ENCODE peak calls at places on chromosome 2, in four cellular contexts. I is mesendoderm, V is astrocyte, K is IMR-90. G is an unnamed sample.

GRCh38 chr2:9740382-9741040 is 102.8 kb upstream of the TAF1B start:
- DNase-seq in I (no peak), V (no peak), K (no peak), G (no peak)

GRCh38 chr2:187915810-187916209 is 361.6 kb upstream of the TFPI start:
- DNase-seq in I (no peak), V (no peak), K (no peak), G (no peak)

GRCh38 chr2:102391530-102391929 is 31.4 kb upstream of the IL18RAP start:
- DNase-seq in I (no peak), V (no peak), K (no peak), G (no peak)

GRCh38 chr2:215899111-215900074 is 114.0 kb downstream of the MREG start:
- DNase-seq in I (no peak), V (peak), K (peak), G (peak)

GRCh38 chr2:102801098-102801718 is 39.4 kb downstream of the TMEM182 start:
- DNase-seq in I (peak), V (peak), K (peak), G (peak)

GRCh38 chr2:21415234-21415633 is 291.5 kb downstream of the TDRD15 start:
- DNase-seq in I (peak), V (no peak), K (no peak), G (no peak)

GRCh38 chr2:41934323-41935003 is 113.4 kb upstream of the PKDCC start:
- DNase-seq in I (no peak), V (peak), K (peak), G (no peak)

GRCh38 chr2:109609352-109610024 is 4.3 kb downstream of the SEPTIN10 start:
- DNase-seq in I (peak), V (peak), K (peak), G (peak)

GRCh38 chr2:65232636-65233035 is 5.0 kb downstream of the ACTR2 start:
- DNase-seq in I (no peak), V (peak), K (peak), G (peak)

GRCh38 chr2:235274010-235274409 is 219.8 kb upstream of the AGAP1 start:
- DNase-seq in I (no peak), V (no peak), K (no peak), G (no peak)

GRCh38 chr2:239368321-239368720 is 32.5 kb downstream of the HDAC4 start:
- DNase-seq in I (no peak), V (no peak), K (no peak), G (no peak)
- H3K9ac ChIP-seq in I (no peak), V (no peak), K (no peak), G (no peak)

GRCh38 chr2:229269146-229269545 is 1.9 kb downstream of the PID1 start:
- DNase-seq in I (no peak), V (no peak), K (no peak), G (no peak)
- H3K4me3 ChIP-seq in I (no peak), V (no peak), K (no peak), G (peak)

DNA sequence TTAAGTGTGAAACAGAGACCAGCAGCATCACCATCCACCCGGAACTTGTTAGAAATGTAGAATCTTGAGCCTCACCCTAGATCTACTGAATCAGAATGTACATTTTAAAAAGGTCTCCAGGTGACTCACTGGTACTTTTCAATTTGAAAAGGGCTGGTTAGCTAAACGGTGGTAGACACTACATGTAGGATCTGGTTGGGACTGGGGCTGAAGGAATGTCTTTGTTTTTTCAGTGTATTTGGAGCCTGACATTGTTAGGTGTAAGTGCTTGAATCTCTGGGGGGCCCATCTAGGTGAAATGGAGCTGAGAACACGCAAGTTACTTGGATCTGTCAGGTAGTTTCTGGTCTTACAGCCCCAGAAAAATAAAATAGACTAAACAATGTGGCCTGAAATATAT is 44.0 kb upstream of the XPO1 start:
- DNase-seq in I (peak), V (no peak), K (no peak), G (no peak)
- H3K9ac ChIP-seq in I (no peak), V (no peak), K (no peak), G (no peak)

GRCh38 chr2:179857236-179857635 is 4.2 kb downstream of the ZNF385B start:
- DNase-seq in I (no peak), V (no peak), K (no peak), G (no peak)
- H3K4me3 ChIP-seq in I (no peak), V (no peak), K (no peak), G (no peak)

GRCh38 chr2:86809481-86810121 is 18.9 kb upstream of the CD8A start:
- DNase-seq in I (no peak), V (no peak), K (no peak), G (no peak)

GRCh38 chr2:86807121-86807461 is 16.4 kb upstream of the CD8A start:
- DNase-seq in I (no peak), V (no peak), K (no peak), G (no peak)

GRCh38 chr2:86808315-86809161 is 17.8 kb upstream of the CD8A start:
- DNase-seq in I (peak), V (peak), K (peak), G (peak)

GRCh38 chr2:86806059-86806857 is 15.5 kb upstream of the CD8A start:
- DNase-seq in I (no peak), V (no peak), K (no peak), G (no peak)

DNA sequence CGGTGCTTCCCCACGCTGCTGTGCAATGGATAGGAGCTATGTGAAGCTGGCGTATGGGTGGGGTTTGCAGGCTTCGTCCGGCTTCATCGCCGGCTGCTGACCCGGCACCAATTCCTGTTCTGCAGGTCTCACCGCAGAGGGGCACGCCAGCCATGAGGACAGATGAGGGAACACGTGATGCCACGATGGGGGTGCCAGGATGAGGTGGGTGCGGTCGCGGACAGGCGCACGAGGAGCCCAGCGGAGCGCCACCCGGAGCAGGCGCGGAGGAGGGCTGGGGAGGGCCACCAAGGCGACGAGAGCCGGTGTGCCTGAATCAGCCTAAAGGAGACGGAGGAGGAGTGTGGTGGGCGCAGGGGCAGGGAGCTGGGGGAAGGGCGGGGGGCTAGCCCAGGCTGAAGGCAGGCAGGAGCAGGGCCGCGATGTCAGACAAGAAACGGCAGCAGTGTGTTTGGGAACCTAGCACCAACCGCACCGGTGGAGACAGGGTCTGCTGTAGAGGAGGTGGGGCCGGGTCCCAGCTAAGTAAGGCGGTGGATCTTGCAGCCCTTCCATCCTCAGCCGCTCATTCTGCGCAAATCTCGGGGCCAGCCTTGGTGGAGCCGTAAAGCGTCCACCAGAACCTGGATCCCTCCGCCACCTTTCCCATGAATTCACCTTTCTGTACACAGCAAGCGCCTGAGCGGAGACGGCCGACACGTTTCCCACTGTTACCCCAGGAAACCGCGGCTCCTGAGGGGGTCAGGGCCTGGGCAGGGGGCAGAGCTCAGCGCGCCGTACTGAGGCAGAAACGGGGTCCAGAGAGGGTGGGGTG is 17.0 kb upstream of the CD8A start:
- DNase-seq in I (peak), V (no peak), K (no peak), G (peak)
- H3K9ac ChIP-seq in I (peak), V (peak), K (no peak), G (peak)

DNA sequence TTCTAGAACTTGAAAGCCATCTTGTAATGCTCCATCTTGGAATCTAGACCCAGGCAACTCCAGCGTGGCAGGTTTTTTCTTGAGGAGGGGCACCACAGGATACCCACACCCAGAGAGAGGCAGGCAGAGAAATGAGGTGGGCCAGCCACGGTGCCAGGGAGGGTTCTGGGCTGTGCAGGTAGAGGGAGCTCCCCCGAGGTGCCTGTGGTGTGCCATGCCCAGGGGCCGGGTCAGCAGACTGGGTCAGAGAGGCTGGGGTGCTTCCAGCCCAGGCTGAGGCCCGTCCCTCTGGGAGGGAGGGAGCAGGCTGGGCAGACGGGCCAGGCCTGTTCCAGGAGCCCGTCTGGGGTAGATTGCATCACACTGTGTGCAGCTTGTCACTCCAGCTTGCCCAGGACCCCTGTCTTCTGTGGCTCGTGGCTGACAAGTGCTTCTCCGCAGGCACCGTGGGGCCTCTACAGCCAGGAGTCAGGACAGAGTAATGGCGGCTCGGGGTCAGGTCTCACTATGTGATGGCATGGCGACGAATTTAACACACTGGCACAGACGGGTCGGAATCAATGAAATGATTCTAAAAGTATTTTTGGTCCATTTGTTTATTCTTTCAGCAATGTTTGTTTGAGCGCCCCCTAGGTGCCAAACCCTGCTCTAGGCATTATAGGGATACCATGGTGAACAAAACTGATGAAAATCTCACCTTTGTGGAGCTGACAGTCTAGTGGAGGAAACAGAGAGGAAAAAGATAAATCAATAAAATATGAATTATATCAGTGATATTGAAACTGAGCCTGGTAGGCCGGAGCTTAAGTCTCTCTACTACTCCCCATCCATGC is 144.0 kb downstream of the ACOXL start:
- DNase-seq in I (peak), V (no peak), K (no peak), G (no peak)
- H3K4me3 ChIP-seq in I (no peak), V (no peak), K (no peak), G (no peak)

DNA sequence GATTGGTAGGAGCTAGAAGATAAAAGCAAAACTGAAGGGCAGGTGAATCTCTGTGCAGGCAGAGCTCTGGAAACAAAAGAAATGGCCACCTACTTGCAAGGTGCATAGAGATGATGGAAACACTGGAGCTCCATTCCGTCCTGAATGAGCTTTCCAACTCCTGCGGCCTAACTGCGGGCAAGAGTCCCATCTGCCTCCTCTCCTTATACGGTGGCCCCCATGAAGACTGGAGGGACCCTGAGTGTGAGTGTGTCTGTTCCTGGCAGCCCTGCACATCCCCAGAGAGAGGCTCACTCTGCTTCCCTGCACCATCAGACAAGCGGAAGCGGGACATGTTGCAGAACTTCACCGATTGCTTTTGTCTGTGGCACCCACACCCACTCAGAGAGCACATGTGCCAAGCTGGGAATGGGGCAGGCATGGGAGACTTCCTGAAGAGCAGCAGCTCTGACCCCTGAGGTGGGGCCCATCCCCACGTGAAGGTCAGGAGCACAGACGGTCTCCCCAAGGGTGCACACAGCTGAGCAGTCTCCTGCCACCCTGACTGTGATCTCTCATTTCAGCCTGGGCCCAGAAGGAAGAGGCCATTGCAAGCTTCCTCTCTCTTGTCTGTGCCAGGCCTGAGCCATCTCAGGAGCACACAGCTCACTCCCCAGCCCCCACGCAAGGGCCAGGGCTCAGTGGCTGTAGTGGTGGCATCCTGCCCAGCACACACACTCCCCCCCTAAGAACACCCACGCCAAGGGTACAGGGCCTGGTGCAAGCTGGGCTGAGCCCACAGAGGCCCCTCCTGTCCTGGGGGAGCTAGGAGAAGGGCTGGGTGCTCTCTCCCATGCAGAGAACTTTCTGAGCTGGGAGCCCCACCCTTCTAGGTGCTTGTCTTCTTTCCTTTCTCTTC is 75.3 kb downstream of the STPG4 start:
- DNase-seq in I (no peak), V (no peak), K (no peak), G (no peak)
- H3K9ac ChIP-seq in I (no peak), V (no peak), K (no peak), G (no peak)

GRCh38 chr2:133606616-133607015 is 38.4 kb upstream of the NCKAP5 start:
- DNase-seq in I (peak), V (no peak), K (no peak), G (no peak)

GRCh38 chr2:133603109-133603508 is 34.8 kb upstream of the NCKAP5 start:
- DNase-seq in I (no peak), V (no peak), K (no peak), G (no peak)

GRCh38 chr2:133602538-133602937 is 34.3 kb upstream of the NCKAP5 start:
- DNase-seq in I (no peak), V (no peak), K (no peak), G (peak)

GRCh38 chr2:133607679-133608078 is 39.4 kb upstream of the NCKAP5 start:
- DNase-seq in I (no peak), V (peak), K (peak), G (peak)

DNA sequence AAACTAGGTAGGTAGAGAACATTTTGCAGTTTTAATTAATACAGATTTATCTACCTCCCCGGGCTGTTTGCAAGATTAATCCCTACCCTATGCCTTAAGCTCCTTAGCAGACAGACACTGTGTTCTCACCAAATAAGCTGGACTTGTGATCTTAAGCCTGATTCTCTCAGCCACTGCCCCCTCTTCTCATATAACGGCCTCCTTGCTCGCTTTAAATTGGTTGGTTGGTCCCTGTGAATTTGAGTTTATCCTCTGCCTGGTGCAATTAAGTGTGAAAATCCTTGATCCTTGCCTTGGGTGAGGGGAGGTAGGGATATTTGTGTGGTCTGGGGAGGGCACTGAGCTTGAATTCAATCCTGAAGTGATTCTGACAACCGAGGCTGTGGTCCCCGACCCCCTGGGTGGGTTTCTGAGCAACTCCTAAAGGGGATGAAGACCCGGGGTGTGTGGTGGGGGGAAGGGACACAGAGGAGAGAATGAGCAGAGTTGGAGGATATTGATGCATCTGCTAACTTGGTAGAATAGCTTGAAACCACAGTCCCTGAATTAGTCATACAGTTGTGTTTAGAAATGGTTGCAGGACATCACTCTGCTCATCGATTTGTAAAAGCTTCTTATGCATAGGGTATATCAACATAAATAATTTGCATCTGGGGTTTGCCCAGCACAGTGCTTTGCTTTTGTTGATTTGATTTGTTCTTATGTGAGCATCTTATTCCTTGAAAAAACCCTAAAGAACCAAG is 36.9 kb upstream of the NCKAP5 start:
- DNase-seq in I (no peak), V (peak), K (peak), G (peak)
- H3K4me3 ChIP-seq in I (no peak), V (no peak), K (no peak), G (no peak)

DNA sequence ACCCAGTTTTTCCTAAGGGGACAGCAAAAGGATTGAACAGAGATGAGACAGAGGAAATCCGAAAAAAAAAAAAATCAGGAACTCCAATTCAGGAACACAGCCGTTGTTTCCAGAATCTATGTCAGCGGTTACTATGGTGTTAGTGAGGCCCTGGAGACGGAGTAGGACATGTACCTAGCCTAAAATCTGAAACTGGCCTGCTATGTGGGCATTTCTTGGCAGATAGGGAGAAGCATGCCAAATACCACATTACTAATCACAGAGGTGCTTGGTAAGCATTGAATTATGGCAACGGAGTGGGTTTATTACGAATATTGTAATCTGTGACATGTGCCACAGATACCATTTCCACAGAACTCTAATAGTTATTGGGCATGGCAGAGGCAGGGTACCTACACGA is 530.6 kb downstream of the CCDC85A start:
- DNase-seq in I (no peak), V (no peak), K (no peak), G (no peak)
- H3K9ac ChIP-seq in I (no peak), V (no peak), K (no peak), G (peak)